ENCODE peak calls at places on chromosomes 13 and 19, in nine cellular contexts. One of them, this sample, is unnamed.
A peak's percentile ranks its signal among the peaks of the same experiment; 100 is the strongest.

GRCh38 chr13:26019881-26020535 is 31.8 kb downstream of the SHISA2 start:
- DNase-seq in pancreas: no peak
- DNase-seq in fibroblast of lung: peak; percentile 89
- DNase-seq in heart left ventricle: no peak
- DNase-seq in tibial artery: no peak
- DNase-seq in sigmoid colon: no peak
- DNase-seq in uterus: no peak
- DNase-seq in GM23248: peak; percentile 83
- DNase-seq in spleen: no peak
- DNase-seq in this sample: peak; percentile 26

GRCh38 chr13:104936304-104936703 is 1599.2 kb downstream of the EFNB2 start:
- DNase-seq in heart left ventricle: no peak
- DNase-seq in pancreas: no peak
- DNase-seq in uterus: no peak
- DNase-seq in spleen: no peak
- DNase-seq in sigmoid colon: no peak
- DNase-seq in fibroblast of lung: no peak
- DNase-seq in tibial artery: no peak
- DNase-seq in GM23248: no peak
- DNase-seq in this sample: no peak

GRCh38 chr13:99960663-99961440 is 10.7 kb downstream of the ZIC5 start:
- DNase-seq in pancreas: no peak
- DNase-seq in tibial artery: no peak
- DNase-seq in GM23248: no peak
- DNase-seq in sigmoid colon: no peak
- DNase-seq in fibroblast of lung: no peak
- DNase-seq in heart left ventricle: no peak
- DNase-seq in uterus: no peak
- DNase-seq in spleen: no peak
- DNase-seq in this sample: no peak

GRCh38 chr13:27661017-27661416 is 39.3 kb downstream of the POLR1D start:
- DNase-seq in GM23248: no peak
- DNase-seq in pancreas: no peak
- DNase-seq in uterus: no peak
- DNase-seq in spleen: no peak
- DNase-seq in heart left ventricle: no peak
- DNase-seq in sigmoid colon: no peak
- DNase-seq in fibroblast of lung: no peak
- DNase-seq in tibial artery: no peak
- DNase-seq in this sample: no peak

GRCh38 chr13:80666782-80667537 is 326.0 kb upstream of the SPRY2 start:
- DNase-seq in GM23248: no peak
- DNase-seq in sigmoid colon: no peak
- DNase-seq in fibroblast of lung: no peak
- DNase-seq in heart left ventricle: no peak
- DNase-seq in uterus: no peak
- DNase-seq in tibial artery: no peak
- DNase-seq in spleen: no peak
- DNase-seq in pancreas: no peak
- DNase-seq in this sample: no peak

GRCh38 chr13:98386632-98387031 is 190.3 kb downstream of the STK24 start:
- DNase-seq in tibial artery: no peak
- DNase-seq in GM23248: no peak
- DNase-seq in sigmoid colon: no peak
- DNase-seq in heart left ventricle: no peak
- DNase-seq in fibroblast of lung: no peak
- DNase-seq in pancreas: no peak
- DNase-seq in spleen: no peak
- DNase-seq in uterus: no peak
- DNase-seq in this sample: no peak

GRCh38 chr19:1315470-1316166 is 29.9 kb downstream of the EFNA2 start:
- DNase-seq in heart left ventricle: peak; percentile 39
- DNase-seq in fibroblast of lung: peak; percentile 50
- DNase-seq in spleen: peak; percentile 81
- DNase-seq in sigmoid colon: no peak
- DNase-seq in uterus: peak; percentile 46
- DNase-seq in tibial artery: no peak
- DNase-seq in GM23248: peak; percentile 75
- DNase-seq in pancreas: peak; percentile 43
- DNase-seq in this sample: no peak

GRCh38 chr19:15107056-15108010 is at the start of gene SYDE1:
- DNase-seq in spleen: no peak
- DNase-seq in sigmoid colon: peak; percentile 80
- DNase-seq in tibial artery: no peak
- DNase-seq in uterus: peak; percentile 66
- DNase-seq in heart left ventricle: peak; percentile 63
- DNase-seq in GM23248: peak; percentile 72
- DNase-seq in fibroblast of lung: peak; percentile 68
- DNase-seq in pancreas: peak; percentile 36
- DNase-seq in this sample: peak; percentile 84

GRCh38 chr19:35011091-35011689 is 11.1 kb downstream of the GRAMD1A start:
- DNase-seq in spleen: peak; percentile 87
- DNase-seq in uterus: no peak
- DNase-seq in fibroblast of lung: no peak
- DNase-seq in pancreas: no peak
- DNase-seq in heart left ventricle: no peak
- DNase-seq in GM23248: no peak
- DNase-seq in sigmoid colon: peak; percentile 65
- DNase-seq in tibial artery: no peak
- DNase-seq in this sample: no peak

GRCh38 chr13:51241720-51242119 is 19.5 kb downstream of the FAM124A start:
- DNase-seq in tibial artery: no peak
- DNase-seq in heart left ventricle: no peak
- DNase-seq in spleen: no peak
- DNase-seq in fibroblast of lung: no peak
- DNase-seq in GM23248: peak; percentile 55
- DNase-seq in uterus: peak; percentile 65
- DNase-seq in sigmoid colon: peak; percentile 91
- DNase-seq in pancreas: no peak
- DNase-seq in this sample: no peak

GRCh38 chr19:57056972-57057371 is 62.8 kb upstream of the USP29 start:
- DNase-seq in GM23248: peak; percentile 0
- DNase-seq in uterus: peak; percentile 75
- DNase-seq in fibroblast of lung: no peak
- DNase-seq in pancreas: no peak
- DNase-seq in heart left ventricle: peak; percentile 6
- DNase-seq in spleen: no peak
- DNase-seq in tibial artery: no peak
- DNase-seq in sigmoid colon: peak; percentile 88
- DNase-seq in this sample: peak; percentile 100

GRCh38 chr19:1027020-1027952 is 878 bp downstream of the CNN2 start:
- DNase-seq in pancreas: no peak
- DNase-seq in sigmoid colon: no peak
- DNase-seq in spleen: peak; percentile 88
- DNase-seq in fibroblast of lung: no peak
- DNase-seq in heart left ventricle: no peak
- DNase-seq in uterus: no peak
- DNase-seq in GM23248: peak; percentile 64
- DNase-seq in tibial artery: no peak
- DNase-seq in this sample: peak; percentile 54

GRCh38 chr13:42786696-42787095 is 5.3 kb downstream of the FAM216B start:
- DNase-seq in sigmoid colon: no peak
- DNase-seq in pancreas: no peak
- DNase-seq in uterus: no peak
- DNase-seq in fibroblast of lung: no peak
- DNase-seq in tibial artery: no peak
- DNase-seq in heart left ventricle: no peak
- DNase-seq in spleen: no peak
- DNase-seq in GM23248: no peak
- DNase-seq in this sample: no peak

GRCh38 chr13:79810671-79811070 is 329.7 kb downstream of the NDFIP2 start:
- DNase-seq in spleen: no peak
- DNase-seq in tibial artery: no peak
- DNase-seq in GM23248: peak; percentile 48
- DNase-seq in sigmoid colon: no peak
- DNase-seq in pancreas: no peak
- DNase-seq in uterus: no peak
- DNase-seq in fibroblast of lung: peak; percentile 77
- DNase-seq in heart left ventricle: no peak
- DNase-seq in this sample: no peak

GRCh38 chr19:12676384-12676792 is 5.3 kb downstream of the DHPS start:
- DNase-seq in spleen: peak; percentile 95
- DNase-seq in heart left ventricle: peak; percentile 73
- DNase-seq in tibial artery: peak; percentile 75
- DNase-seq in uterus: peak; percentile 74
- DNase-seq in sigmoid colon: peak; percentile 89
- DNase-seq in fibroblast of lung: peak; percentile 56
- DNase-seq in pancreas: peak; percentile 85
- DNase-seq in GM23248: peak; percentile 80
- DNase-seq in this sample: peak; percentile 94

GRCh38 chr13:84844473-84844872 is 954.7 kb downstream of the SLITRK6 start:
- DNase-seq in fibroblast of lung: peak; percentile 3
- DNase-seq in sigmoid colon: no peak
- DNase-seq in tibial artery: no peak
- DNase-seq in spleen: no peak
- DNase-seq in heart left ventricle: no peak
- DNase-seq in pancreas: no peak
- DNase-seq in uterus: no peak
- DNase-seq in GM23248: no peak
- DNase-seq in this sample: peak; percentile 27

GRCh38 chr13:23551213-23552008 is 18.8 kb upstream of the TNFRSF19 start:
- DNase-seq in uterus: no peak
- DNase-seq in GM23248: no peak
- DNase-seq in tibial artery: no peak
- DNase-seq in pancreas: no peak
- DNase-seq in spleen: no peak
- DNase-seq in fibroblast of lung: peak; percentile 6
- DNase-seq in sigmoid colon: no peak
- DNase-seq in heart left ventricle: no peak
- DNase-seq in this sample: no peak
- H3K4me1 ChIP-seq in uterus: no peaks in the 10 kb centered on the region
- H3K4me1 ChIP-seq in GM23248: no peaks in the 10 kb centered on the region
- H3K4me1 ChIP-seq in tibial artery: no peaks in the 10 kb centered on the region
- H3K4me1 ChIP-seq in pancreas: no peaks in the 10 kb centered on the region
- H3K4me1 ChIP-seq in spleen: no peaks in the 10 kb centered on the region
- H3K4me1 ChIP-seq in fibroblast of lung: no peaks in the 10 kb centered on the region
- H3K4me1 ChIP-seq in sigmoid colon: peaks cover 5% of the 10 kb centered on the region
- H3K4me1 ChIP-seq in heart left ventricle: peaks cover 14% of the 10 kb centered on the region
- H3K4me1 ChIP-seq in this sample: no peaks in the 10 kb centered on the region

DNA sequence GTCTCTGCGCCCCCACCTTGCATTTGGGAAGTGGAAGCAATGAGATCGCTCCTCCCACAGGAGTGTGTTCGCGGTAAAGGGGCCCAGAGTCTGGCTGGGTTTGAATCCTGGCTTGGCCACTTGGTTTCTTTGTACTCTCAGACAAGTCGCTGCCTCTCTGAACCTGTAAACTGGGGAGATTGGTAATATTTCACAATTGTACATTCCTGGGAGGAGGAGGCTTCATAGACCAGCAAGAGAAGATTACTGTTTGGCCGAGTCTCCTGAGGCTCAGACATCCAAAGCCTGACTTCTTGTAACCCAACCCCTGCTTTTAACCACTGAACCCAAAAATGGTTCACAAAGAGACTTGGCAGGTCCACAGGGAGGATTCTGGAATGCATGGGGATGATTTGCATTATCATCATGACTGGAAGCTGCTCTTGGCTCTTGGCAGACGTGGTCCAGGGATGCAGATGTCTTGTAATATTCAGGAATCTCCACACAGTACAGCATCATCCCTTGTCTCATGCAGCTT is 13.6 kb upstream of the STRN4 start:
- DNase-seq in pancreas: no peak
- DNase-seq in spleen: no peak
- DNase-seq in uterus: peak; percentile 65
- DNase-seq in tibial artery: peak; percentile 54
- DNase-seq in heart left ventricle: no peak
- DNase-seq in GM23248: peak; percentile 98
- DNase-seq in sigmoid colon: peak; percentile 89
- DNase-seq in fibroblast of lung: peak; percentile 84
- DNase-seq in this sample: no peak
- H3K36me3 ChIP-seq in pancreas: no peaks in the 10 kb centered on the region
- H3K36me3 ChIP-seq in spleen: peaks cover 33% of the 10 kb centered on the region
- H3K36me3 ChIP-seq in uterus: no peaks in the 10 kb centered on the region
- H3K36me3 ChIP-seq in tibial artery: peaks cover 10% of the 10 kb centered on the region
- H3K36me3 ChIP-seq in heart left ventricle: peaks cover 18% of the 10 kb centered on the region
- H3K36me3 ChIP-seq in GM23248: no peaks in the 10 kb centered on the region
- H3K36me3 ChIP-seq in sigmoid colon: peaks cover 21% of the 10 kb centered on the region
- H3K36me3 ChIP-seq in fibroblast of lung: peaks cover 10% of the 10 kb centered on the region
- H3K36me3 ChIP-seq in this sample: no peaks in the 10 kb centered on the region

GRCh38 chr19:18514800-18515682 is 6.8 kb downstream of the ELL start:
- DNase-seq in fibroblast of lung: no peak
- DNase-seq in sigmoid colon: peak; percentile 83
- DNase-seq in GM23248: peak; percentile 75
- DNase-seq in tibial artery: peak; percentile 45
- DNase-seq in pancreas: peak; percentile 66
- DNase-seq in uterus: peak; percentile 50
- DNase-seq in spleen: peak; percentile 90
- DNase-seq in heart left ventricle: peak; percentile 49
- DNase-seq in this sample: no peak

GRCh38 chr19:18519962-18520847 is 1.7 kb downstream of the ELL start:
- DNase-seq in tibial artery: peak; percentile 58
- DNase-seq in sigmoid colon: peak; percentile 87
- DNase-seq in fibroblast of lung: peak; percentile 85
- DNase-seq in uterus: peak; percentile 72
- DNase-seq in heart left ventricle: peak; percentile 55
- DNase-seq in pancreas: peak; percentile 86
- DNase-seq in GM23248: peak; percentile 89
- DNase-seq in spleen: peak; percentile 90
- DNase-seq in this sample: peak; percentile 81

GRCh38 chr19:18515959-18516358 is 5.9 kb downstream of the ELL start:
- DNase-seq in spleen: no peak
- DNase-seq in tibial artery: no peak
- DNase-seq in sigmoid colon: no peak
- DNase-seq in GM23248: no peak
- DNase-seq in uterus: no peak
- DNase-seq in heart left ventricle: no peak
- DNase-seq in pancreas: no peak
- DNase-seq in fibroblast of lung: no peak
- DNase-seq in this sample: no peak

GRCh38 chr19:18518639-18519038 is 3.2 kb downstream of the ELL start:
- DNase-seq in uterus: no peak
- DNase-seq in fibroblast of lung: no peak
- DNase-seq in pancreas: no peak
- DNase-seq in heart left ventricle: no peak
- DNase-seq in tibial artery: no peak
- DNase-seq in sigmoid colon: no peak
- DNase-seq in GM23248: no peak
- DNase-seq in spleen: no peak
- DNase-seq in this sample: no peak

GRCh38 chr19:18517606-18518005 is 4.3 kb downstream of the ELL start:
- DNase-seq in sigmoid colon: no peak
- DNase-seq in uterus: no peak
- DNase-seq in spleen: no peak
- DNase-seq in tibial artery: no peak
- DNase-seq in heart left ventricle: no peak
- DNase-seq in GM23248: no peak
- DNase-seq in fibroblast of lung: no peak
- DNase-seq in pancreas: no peak
- DNase-seq in this sample: no peak
- H3K4me1 ChIP-seq in sigmoid colon: peaks cover 36% of the 10 kb centered on the region
- H3K4me1 ChIP-seq in uterus: peaks cover 22% of the 10 kb centered on the region
- H3K4me1 ChIP-seq in spleen: peaks cover 77% of the 10 kb centered on the region
- H3K4me1 ChIP-seq in tibial artery: no peaks in the 10 kb centered on the region
- H3K4me1 ChIP-seq in heart left ventricle: peaks cover 54% of the 10 kb centered on the region
- H3K4me1 ChIP-seq in GM23248: peaks cover 40% of the 10 kb centered on the region
- H3K4me1 ChIP-seq in fibroblast of lung: peaks cover 22% of the 10 kb centered on the region
- H3K4me1 ChIP-seq in pancreas: peaks cover 20% of the 10 kb centered on the region
- H3K4me1 ChIP-seq in this sample: peaks cover 7% of the 10 kb centered on the region

DNA sequence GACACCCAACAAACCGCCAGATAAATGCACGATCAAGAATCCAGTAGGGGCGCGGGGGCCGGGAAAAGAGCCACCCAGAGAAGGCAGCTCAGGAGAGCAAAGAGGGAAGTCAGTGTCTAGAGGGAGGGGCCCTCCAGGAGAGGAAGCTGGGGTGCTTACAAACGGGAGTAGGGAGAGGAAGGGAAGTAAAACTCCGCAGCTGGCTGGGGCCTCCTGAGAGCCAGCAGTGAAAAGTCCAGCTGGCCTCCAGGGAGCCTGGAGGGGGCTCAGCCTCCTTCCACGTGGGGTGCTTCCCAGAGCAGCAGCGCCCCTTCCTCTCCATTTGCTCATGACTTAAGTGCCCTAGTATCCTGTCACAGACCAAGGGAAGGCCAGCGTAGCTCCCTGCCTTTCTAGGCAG is 51.8 kb downstream of the TMED1 start:
- DNase-seq in heart left ventricle: peak; percentile 61
- DNase-seq in uterus: no peak
- DNase-seq in spleen: peak; percentile 83
- DNase-seq in sigmoid colon: no peak
- DNase-seq in fibroblast of lung: no peak
- DNase-seq in pancreas: no peak
- DNase-seq in GM23248: no peak
- DNase-seq in tibial artery: peak; percentile 54
- DNase-seq in this sample: no peak
- H3K36me3 ChIP-seq in heart left ventricle: peaks cover 99% of the 10 kb centered on the region
- H3K36me3 ChIP-seq in uterus: no peaks in the 10 kb centered on the region
- H3K36me3 ChIP-seq in spleen: peaks cover 100% of the 10 kb centered on the region
- H3K36me3 ChIP-seq in sigmoid colon: peaks cover 100% of the 10 kb centered on the region
- H3K36me3 ChIP-seq in fibroblast of lung: peaks cover 28% of the 10 kb centered on the region
- H3K36me3 ChIP-seq in pancreas: peaks cover 87% of the 10 kb centered on the region
- H3K36me3 ChIP-seq in GM23248: peaks cover 28% of the 10 kb centered on the region
- H3K36me3 ChIP-seq in tibial artery: peaks cover 90% of the 10 kb centered on the region
- H3K36me3 ChIP-seq in this sample: peaks cover 38% of the 10 kb centered on the region

This sample was measured in SJCRH30.